ENCODE peak calls at places on chromosomes 6 and 20, in ten cellular contexts. One of them, this sample, is unnamed.

GRCh38 chr6:129766959-129767728 is 57.2 kb upstream of the ARHGAP18 start:
- DNase-seq in foreskin fibroblast: peak
- DNase-seq in A549: no peak
- DNase-seq in thyroid gland: peak
- DNase-seq in psoas muscle: peak
- DNase-seq in heart left ventricle: no peak
- DNase-seq in IMR-90: peak
- DNase-seq in adrenal gland: peak
- DNase-seq in GM06990: peak
- DNase-seq in HFF-Myc: no peak
- DNase-seq in this sample: peak

GRCh38 chr6:42250509-42250908 is 32.8 kb upstream of the MRPS10 start:
- DNase-seq in psoas muscle: no peak
- DNase-seq in HFF-Myc: no peak
- DNase-seq in A549: no peak
- DNase-seq in adrenal gland: no peak
- DNase-seq in heart left ventricle: no peak
- DNase-seq in GM06990: no peak
- DNase-seq in thyroid gland: no peak
- DNase-seq in foreskin fibroblast: no peak
- DNase-seq in IMR-90: no peak
- DNase-seq in this sample: no peak

GRCh38 chr6:38239719-38240451 is 399.8 kb downstream of the BTBD9 start:
- DNase-seq in IMR-90: peak
- DNase-seq in foreskin fibroblast: peak
- DNase-seq in thyroid gland: no peak
- DNase-seq in psoas muscle: no peak
- DNase-seq in heart left ventricle: no peak
- DNase-seq in adrenal gland: no peak
- DNase-seq in A549: peak
- DNase-seq in GM06990: no peak
- DNase-seq in HFF-Myc: peak
- DNase-seq in this sample: no peak

GRCh38 chr20:33178726-33179125 is 10.8 kb downstream of the BPIFA2 start:
- DNase-seq in A549: peak
- DNase-seq in adrenal gland: no peak
- DNase-seq in HFF-Myc: no peak
- DNase-seq in GM06990: no peak
- DNase-seq in thyroid gland: peak
- DNase-seq in psoas muscle: no peak
- DNase-seq in heart left ventricle: no peak
- DNase-seq in IMR-90: no peak
- DNase-seq in foreskin fibroblast: no peak
- DNase-seq in this sample: no peak

GRCh38 chr20:44019638-44020335 is 105.1 kb downstream of the TOX2 start:
- DNase-seq in thyroid gland: peak
- DNase-seq in GM06990: no peak
- DNase-seq in psoas muscle: no peak
- DNase-seq in A549: no peak
- DNase-seq in foreskin fibroblast: peak
- DNase-seq in IMR-90: peak
- DNase-seq in heart left ventricle: no peak
- DNase-seq in HFF-Myc: no peak
- DNase-seq in adrenal gland: no peak
- DNase-seq in this sample: no peak

GRCh38 chr6:4412488-4412887 is 277.1 kb upstream of the ECI2 start:
- DNase-seq in foreskin fibroblast: no peak
- DNase-seq in adrenal gland: no peak
- DNase-seq in heart left ventricle: no peak
- DNase-seq in A549: no peak
- DNase-seq in HFF-Myc: no peak
- DNase-seq in GM06990: no peak
- DNase-seq in psoas muscle: no peak
- DNase-seq in IMR-90: no peak
- DNase-seq in thyroid gland: no peak
- DNase-seq in this sample: no peak

GRCh38 chr6:167031082-167031709 is 32.0 kb downstream of the CEP43 start:
- DNase-seq in adrenal gland: no peak
- DNase-seq in GM06990: no peak
- DNase-seq in heart left ventricle: no peak
- DNase-seq in A549: no peak
- DNase-seq in thyroid gland: peak
- DNase-seq in IMR-90: peak
- DNase-seq in HFF-Myc: no peak
- DNase-seq in foreskin fibroblast: peak
- DNase-seq in psoas muscle: no peak
- DNase-seq in this sample: no peak

GRCh38 chr20:6632187-6632586 is 135.3 kb upstream of the BMP2 start:
- DNase-seq in psoas muscle: peak
- DNase-seq in IMR-90: no peak
- DNase-seq in A549: no peak
- DNase-seq in GM06990: no peak
- DNase-seq in HFF-Myc: no peak
- DNase-seq in thyroid gland: no peak
- DNase-seq in heart left ventricle: peak
- DNase-seq in adrenal gland: peak
- DNase-seq in foreskin fibroblast: peak
- DNase-seq in this sample: no peak

GRCh38 chr6:143822584-143823024 is 20.5 kb upstream of the LTV1 start:
- DNase-seq in heart left ventricle: no peak
- DNase-seq in IMR-90: peak
- DNase-seq in adrenal gland: no peak
- DNase-seq in psoas muscle: no peak
- DNase-seq in HFF-Myc: no peak
- DNase-seq in thyroid gland: peak
- DNase-seq in GM06990: no peak
- DNase-seq in foreskin fibroblast: no peak
- DNase-seq in A549: no peak
- DNase-seq in this sample: no peak

GRCh38 chr6:11974089-11974488 is 38.0 kb upstream of the HIVEP1 start:
- DNase-seq in HFF-Myc: no peak
- DNase-seq in A549: no peak
- DNase-seq in GM06990: no peak
- DNase-seq in psoas muscle: no peak
- DNase-seq in foreskin fibroblast: peak
- DNase-seq in IMR-90: peak
- DNase-seq in heart left ventricle: no peak
- DNase-seq in thyroid gland: no peak
- DNase-seq in adrenal gland: no peak
- DNase-seq in this sample: no peak

GRCh38 chr20:45833030-45833882 is at the start of gene SNX21:
- DNase-seq in adrenal gland: peak
- DNase-seq in heart left ventricle: peak
- DNase-seq in A549: peak
- DNase-seq in foreskin fibroblast: peak
- DNase-seq in IMR-90: peak
- DNase-seq in HFF-Myc: peak
- DNase-seq in GM06990: peak
- DNase-seq in thyroid gland: peak
- DNase-seq in psoas muscle: peak
- DNase-seq in this sample: peak

GRCh38 chr6:136791296-136792065 is 796 bp downstream of the MAP3K5 start:
- DNase-seq in A549: peak
- DNase-seq in adrenal gland: peak
- DNase-seq in thyroid gland: peak
- DNase-seq in foreskin fibroblast: peak
- DNase-seq in HFF-Myc: no peak
- DNase-seq in heart left ventricle: peak
- DNase-seq in IMR-90: peak
- DNase-seq in psoas muscle: peak
- DNase-seq in GM06990: peak
- DNase-seq in this sample: peak

GRCh38 chr6:680204-680603 is 12.7 kb downstream of the EXOC2 start:
- DNase-seq in psoas muscle: no peak
- DNase-seq in IMR-90: no peak
- DNase-seq in adrenal gland: no peak
- DNase-seq in A549: no peak
- DNase-seq in foreskin fibroblast: no peak
- DNase-seq in thyroid gland: no peak
- DNase-seq in HFF-Myc: no peak
- DNase-seq in GM06990: no peak
- DNase-seq in heart left ventricle: no peak
- DNase-seq in this sample: no peak

DNA sequence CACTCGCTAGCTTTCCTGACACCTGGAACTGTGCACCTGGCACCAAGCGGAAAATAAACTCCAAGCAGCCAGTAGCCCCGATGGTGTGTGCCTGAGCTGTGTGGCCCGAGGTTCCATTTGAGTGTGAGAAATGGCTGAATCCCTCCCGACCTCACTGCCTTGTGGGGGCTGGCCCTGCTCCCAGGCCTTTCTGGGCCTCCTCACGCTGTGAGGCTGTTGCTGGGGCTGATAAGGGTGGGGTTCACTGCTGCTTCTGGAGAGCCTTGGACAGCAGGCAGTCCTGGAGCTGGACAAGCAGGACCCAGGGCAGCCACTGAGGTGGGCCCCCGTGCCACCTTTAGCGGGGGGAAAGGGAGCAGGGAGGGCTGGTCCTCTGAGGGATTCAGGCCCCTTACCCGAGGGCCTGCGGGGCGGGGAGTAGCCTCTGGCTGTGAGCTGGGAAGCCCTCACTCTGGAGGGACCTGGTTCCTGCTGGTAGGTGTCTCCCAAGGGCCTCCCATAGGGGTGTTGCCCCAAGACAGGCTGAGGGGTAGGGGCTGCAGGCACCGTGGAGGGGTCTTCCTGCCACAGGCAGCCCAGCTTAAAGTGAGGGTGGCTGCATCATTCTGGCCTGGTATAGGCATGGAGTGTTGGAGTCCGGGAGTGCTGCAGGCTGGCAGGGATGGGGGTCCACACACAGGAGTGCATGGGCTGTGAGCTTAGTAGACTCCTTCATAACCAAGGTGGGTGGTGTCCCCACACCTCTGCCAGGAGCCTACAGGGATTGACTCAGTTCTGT is 1.7 kb downstream of the PPDPF start:
- DNase-seq in thyroid gland: no peak
- DNase-seq in GM06990: peak
- DNase-seq in psoas muscle: no peak
- DNase-seq in IMR-90: no peak
- DNase-seq in adrenal gland: no peak
- DNase-seq in A549: no peak
- DNase-seq in foreskin fibroblast: no peak
- DNase-seq in HFF-Myc: no peak
- DNase-seq in heart left ventricle: peak
- DNase-seq in this sample: no peak
- H3K4me3 ChIP-seq in thyroid gland: no peak
- H3K4me3 ChIP-seq in GM06990: no peak
- H3K4me3 ChIP-seq in psoas muscle: no peak
- H3K4me3 ChIP-seq in IMR-90: peak
- H3K4me3 ChIP-seq in adrenal gland: peak
- H3K4me3 ChIP-seq in A549: no peak
- H3K4me3 ChIP-seq in foreskin fibroblast: peak
- H3K4me3 ChIP-seq in HFF-Myc: peak
- H3K4me3 ChIP-seq in heart left ventricle: peak
- H3K4me3 ChIP-seq in this sample: peak

GRCh38 chr6:27871919-27872633 is 40.1 kb downstream of the OR2B2 start:
- DNase-seq in heart left ventricle: peak
- DNase-seq in foreskin fibroblast: peak
- DNase-seq in thyroid gland: peak
- DNase-seq in IMR-90: peak
- DNase-seq in A549: peak
- DNase-seq in GM06990: peak
- DNase-seq in HFF-Myc: peak
- DNase-seq in adrenal gland: peak
- DNase-seq in psoas muscle: peak
- DNase-seq in this sample: no peak
- TF ChIP-seq CTCF in heart left ventricle: no peak
- TF ChIP-seq CTCF in foreskin fibroblast: no peak
- TF ChIP-seq CTCF in thyroid gland: no peak
- TF ChIP-seq CTCF in IMR-90: peak
- TF ChIP-seq CTCF in A549: no peak
- TF ChIP-seq CTCF in GM06990: peak
- TF ChIP-seq CTCF in HFF-Myc: no peak
- TF ChIP-seq CTCF in adrenal gland: no peak
- TF ChIP-seq CTCF in psoas muscle: no peak
- TF ChIP-seq CTCF in this sample: no peak

DNA sequence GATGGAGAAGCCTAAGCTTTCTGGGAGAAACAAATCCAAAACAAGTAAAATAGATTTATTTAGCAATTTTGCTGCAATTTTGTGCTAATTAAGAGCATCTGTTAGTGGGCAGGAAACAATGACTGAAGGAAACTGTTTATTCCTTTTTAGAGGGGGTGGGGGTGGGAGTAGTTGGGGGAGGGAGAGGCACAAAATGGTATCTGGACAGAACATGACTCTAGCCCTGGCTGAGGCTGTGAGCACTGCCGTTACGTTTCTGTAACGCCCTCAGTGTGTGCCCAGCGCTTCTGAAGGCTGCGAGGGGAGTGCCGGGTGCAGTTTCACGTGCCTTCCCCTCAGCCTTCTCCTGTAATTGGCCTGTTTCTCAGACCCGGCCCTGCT is 28.8 kb downstream of the METTL24 start:
- DNase-seq in foreskin fibroblast: peak
- DNase-seq in A549: no peak
- DNase-seq in thyroid gland: no peak
- DNase-seq in GM06990: no peak
- DNase-seq in adrenal gland: no peak
- DNase-seq in HFF-Myc: peak
- DNase-seq in heart left ventricle: no peak
- DNase-seq in IMR-90: peak
- DNase-seq in psoas muscle: no peak
- DNase-seq in this sample: no peak
- H3K4me3 ChIP-seq in foreskin fibroblast: peak
- H3K4me3 ChIP-seq in A549: no peak
- H3K4me3 ChIP-seq in thyroid gland: no peak
- H3K4me3 ChIP-seq in GM06990: no peak
- H3K4me3 ChIP-seq in adrenal gland: no peak
- H3K4me3 ChIP-seq in HFF-Myc: peak
- H3K4me3 ChIP-seq in heart left ventricle: no peak
- H3K4me3 ChIP-seq in IMR-90: no peak
- H3K4me3 ChIP-seq in psoas muscle: peak
- H3K4me3 ChIP-seq in this sample: no peak

DNA sequence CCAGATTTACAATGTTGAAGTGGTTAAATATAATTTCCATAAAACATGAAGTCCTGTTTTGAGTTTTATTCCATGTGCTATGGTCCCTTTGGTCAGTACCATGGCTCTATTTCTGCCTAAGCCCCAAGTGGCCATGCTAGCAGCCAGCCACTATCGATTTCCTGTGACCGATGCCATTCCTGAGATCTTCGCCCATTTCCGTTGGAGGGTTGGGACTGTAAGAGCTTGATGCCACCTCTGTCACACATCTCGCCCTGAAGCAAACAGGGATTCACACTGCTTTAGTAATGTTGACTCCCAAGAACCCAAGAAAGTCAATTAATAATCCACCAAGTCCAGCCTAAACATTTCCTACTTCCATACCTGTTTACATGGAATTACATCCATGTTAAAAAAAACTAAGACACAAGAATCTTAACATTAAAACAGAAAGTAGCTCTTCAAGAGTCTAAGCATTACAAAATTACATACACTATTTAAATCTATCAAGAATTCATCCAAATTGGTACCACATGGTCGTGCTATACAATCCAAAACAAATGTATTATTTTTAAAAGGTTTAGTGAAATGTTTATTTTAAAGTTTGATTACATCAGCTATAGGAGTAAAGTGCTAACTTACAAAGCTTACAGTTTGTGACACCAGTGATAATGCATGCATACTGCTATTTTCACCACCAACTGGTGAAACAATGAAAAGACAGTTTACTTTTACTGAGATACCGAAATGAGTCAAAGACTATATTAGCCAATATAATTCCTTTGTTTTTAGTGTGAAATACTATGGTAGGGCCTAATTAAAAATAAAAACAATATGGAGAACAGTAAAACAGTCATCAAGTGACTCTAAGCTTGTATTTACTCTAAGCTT is 2.5 kb downstream of the RBM39 start:
- DNase-seq in foreskin fibroblast: peak
- DNase-seq in heart left ventricle: no peak
- DNase-seq in IMR-90: peak
- DNase-seq in adrenal gland: no peak
- DNase-seq in HFF-Myc: no peak
- DNase-seq in psoas muscle: no peak
- DNase-seq in thyroid gland: no peak
- DNase-seq in GM06990: no peak
- DNase-seq in A549: peak
- DNase-seq in this sample: no peak
- TF ChIP-seq CTCF in foreskin fibroblast: no peak
- TF ChIP-seq CTCF in heart left ventricle: no peak
- TF ChIP-seq CTCF in IMR-90: peak
- TF ChIP-seq CTCF in adrenal gland: peak
- TF ChIP-seq CTCF in HFF-Myc: no peak
- TF ChIP-seq CTCF in psoas muscle: peak
- TF ChIP-seq CTCF in thyroid gland: peak
- TF ChIP-seq CTCF in GM06990: peak
- TF ChIP-seq CTCF in A549: no peak
- TF ChIP-seq CTCF in this sample: no peak

This sample was measured in dorsolateral prefrontal cortex.